ENCODE peak calls at places on chromosomes 1 and 21, in five cellular contexts. U is NCI-H2029; I is stimulated activated CD4-positive, alpha-beta T cell treated with anti-CD3 and anti-CD28 coated beads, Interleukin-4, amount 100 ng/mL, for 1 hour; C is activated naive CD4-positive, alpha-beta T cell; M is HEK293T. S is an unnamed sample.

GRCh38 chr1:164320780-164321683 is 238.0 kb upstream of the PBX1 start:
- DNase-seq in M (no peak), C (no peak), U (peak; percentile 3), I (no peak), S (peak; percentile 32)

GRCh38 chr1:98382586-98382985 is 278.9 kb upstream of the SNX7 start:
- DNase-seq in M (no peak), C (no peak), I (no peak), U (no peak), S (no peak)

GRCh38 chr1:84164156-84164555 is 20.1 kb downstream of the PRKACB start:
- DNase-seq in C (no peak), M (no peak), U (no peak), I (no peak), S (no peak)

GRCh38 chr1:86352096-86352495 is 44.0 kb downstream of the ODF2L start:
- DNase-seq in C (no peak), I (no peak), U (no peak), M (no peak), S (no peak)

GRCh38 chr21:35737899-35738341 is 322.4 kb downstream of the SETD4 start:
- DNase-seq in M (no peak), U (no peak), C (no peak), I (no peak), S (no peak)

GRCh38 chr1:24606296-24606605 is 36.9 kb upstream of the SRRM1 start:
- DNase-seq in U (no peak), C (no peak), I (no peak), M (no peak), S (no peak)

GRCh38 chr1:38860464-38860816 is 868 bp upstream of the RRAGC start:
- DNase-seq in I (no peak), U (peak; percentile 67), M (no peak), C (no peak), S (no peak)

GRCh38 chr21:26939532-26940181 is 27.2 kb downstream of the ADAMTS5 start:
- DNase-seq in M (no peak), U (no peak), C (no peak), I (no peak), S (no peak)

GRCh38 chr1:176073524-176074157 is 133.4 kb downstream of the COP1 start:
- DNase-seq in C (no peak), U (peak; percentile 8), I (no peak), M (peak; percentile 53), S (peak; percentile 14)

GRCh38 chr1:218463194-218464156 is 118.3 kb downstream of the TGFB2 start:
- DNase-seq in U (no peak), C (no peak), M (no peak), I (no peak), S (no peak)

GRCh38 chr1:116666747-116667576 is 571 bp downstream of the IGSF3 start:
- DNase-seq in I (peak; percentile 12), C (no peak), U (no peak), M (peak; percentile 47), S (no peak)

GRCh38 chr1:97551113-97551512 is 369.7 kb downstream of the DPYD start:
- DNase-seq in I (no peak), M (no peak), C (no peak), U (no peak), S (no peak)

GRCh38 chr1:119506941-119507340 is at the start of gene HSD3B1:
- DNase-seq in I (no peak), C (no peak), M (no peak), U (no peak), S (no peak)

GRCh38 chr21:32806810-32807386 is 35.3 kb upstream of the PAXBP1 start:
- DNase-seq in C (no peak), M (no peak), I (peak; percentile 25), U (no peak), S (no peak)

GRCh38 chr1:198364471-198364870 is 176.0 kb downstream of the ATP6V1G3 start:
- DNase-seq in I (no peak), C (no peak), U (no peak), M (no peak), S (no peak)

GRCh38 chr1:11080931-11081330 is 18.7 kb downstream of the EXOSC10 start:
- DNase-seq in C (no peak), U (no peak), M (no peak), I (no peak), S (no peak)

GRCh38 chr1:1879942-1880341 is 10.9 kb downstream of the GNB1 start:
- DNase-seq in U (no peak), M (no peak), C (no peak), I (no peak), S (no peak)

GRCh38 chr1:165858364-165858823 is 31.0 kb downstream of the UCK2 start:
- DNase-seq in U (no peak), I (no peak), C (no peak), M (no peak), S (peak; percentile 86)

GRCh38 chr1:181206979-181207790 is 118.7 kb downstream of the IER5 start:
- DNase-seq in I (no peak), M (no peak), U (no peak), C (no peak), S (no peak)

GRCh38 chr1:156773607-156774006 is 6.3 kb downstream of the PRCC start:
- DNase-seq in U (no peak), I (no peak), M (no peak), C (no peak), S (no peak)

GRCh38 chr21:31397515-31397926 is 53.5 kb upstream of the TIAM1 start:
- DNase-seq in U (no peak), C (no peak), M (no peak), I (no peak), S (no peak)

GRCh38 chr1:13583964-13584791 is 546 bp downstream of the PDPN start:
- DNase-seq in M (peak; percentile 58), U (no peak), I (no peak), C (no peak), S (no peak)

GRCh38 chr1:7224644-7225043 is 439.4 kb downstream of the CAMTA1 start:
- DNase-seq in C (no peak), U (peak; percentile 86), M (no peak), I (no peak), S (no peak)

GRCh38 chr1:162008799-162009198 is 14.9 kb downstream of the OLFML2B start:
- DNase-seq in I (no peak), U (no peak), C (no peak), M (no peak), S (no peak)

GRCh38 chr21:43808367-43808766 is 19.0 kb downstream of the RRP1 start:
- DNase-seq in I (no peak), C (no peak), M (no peak), U (no peak), S (no peak)

GRCh38 chr1:75133754-75134655 is at the start of gene LHX8:
- DNase-seq in I (no peak), U (no peak), M (peak; percentile 52), C (no peak), S (no peak)

GRCh38 chr1:207045466-207045865 is 5.5 kb downstream of the YOD1 start:
- DNase-seq in C (no peak), M (no peak), U (no peak), I (no peak), S (no peak)

GRCh38 chr1:96309783-96310182 is 411.8 kb upstream of the PTBP2 start:
- DNase-seq in I (no peak), U (no peak), C (no peak), M (no peak), S (no peak)

GRCh38 chr1:55069280-55069679 is 29.9 kb downstream of the PCSK9 start:
- DNase-seq in C (no peak), M (no peak), U (no peak), I (no peak), S (no peak)